ENCODE peak calls at places on chromosomes 5 and 9, in six cellular contexts. One of them, this sample, is unnamed.

GRCh38 chr9:13279284-13280162 is at the start of gene MPDZ:
- DNase-seq in kidney epithelial cell: no peak
- DNase-seq in fibroblast of lung: peak
- DNase-seq in AG04450: no peak
- DNase-seq in upper lobe of right lung: peak
- DNase-seq in neural crest cell: peak
- DNase-seq in this sample: peak

GRCh38 chr9:2281031-2281802 is 266.1 kb downstream of the SMARCA2 start:
- DNase-seq in upper lobe of right lung: no peak
- DNase-seq in neural crest cell: no peak
- DNase-seq in fibroblast of lung: no peak
- DNase-seq in kidney epithelial cell: no peak
- DNase-seq in AG04450: no peak
- DNase-seq in this sample: no peak

GRCh38 chr9:78982849-78983248 is 588.9 kb upstream of the TLE4 start:
- DNase-seq in kidney epithelial cell: peak
- DNase-seq in AG04450: no peak
- DNase-seq in fibroblast of lung: no peak
- DNase-seq in neural crest cell: no peak
- DNase-seq in upper lobe of right lung: no peak
- DNase-seq in this sample: no peak

GRCh38 chr9:98767915-98768314 is 28.4 kb downstream of the ANKS6 start:
- DNase-seq in kidney epithelial cell: no peak
- DNase-seq in upper lobe of right lung: no peak
- DNase-seq in AG04450: no peak
- DNase-seq in fibroblast of lung: no peak
- DNase-seq in neural crest cell: no peak
- DNase-seq in this sample: no peak

GRCh38 chr5:34789021-34789531 is 49.9 kb upstream of the TTC23L start:
- DNase-seq in upper lobe of right lung: no peak
- DNase-seq in neural crest cell: no peak
- DNase-seq in kidney epithelial cell: no peak
- DNase-seq in fibroblast of lung: peak
- DNase-seq in AG04450: no peak
- DNase-seq in this sample: no peak

GRCh38 chr9:78365979-78366697 is 69.2 kb downstream of the PSAT1 start:
- DNase-seq in upper lobe of right lung: no peak
- DNase-seq in neural crest cell: no peak
- DNase-seq in fibroblast of lung: peak
- DNase-seq in AG04450: no peak
- DNase-seq in kidney epithelial cell: no peak
- DNase-seq in this sample: no peak

GRCh38 chr9:20985851-20986600 is 45.4 kb downstream of the HACD4 start:
- DNase-seq in neural crest cell: no peak
- DNase-seq in kidney epithelial cell: no peak
- DNase-seq in AG04450: no peak
- DNase-seq in fibroblast of lung: no peak
- DNase-seq in upper lobe of right lung: no peak
- DNase-seq in this sample: no peak

GRCh38 chr5:82384025-82384750 is 106.0 kb upstream of the RPS23 start:
- DNase-seq in neural crest cell: no peak
- DNase-seq in upper lobe of right lung: no peak
- DNase-seq in kidney epithelial cell: no peak
- DNase-seq in fibroblast of lung: no peak
- DNase-seq in AG04450: no peak
- DNase-seq in this sample: no peak

GRCh38 chr5:94903719-94904118 is 285.2 kb downstream of the SLF1 start:
- DNase-seq in AG04450: no peak
- DNase-seq in neural crest cell: no peak
- DNase-seq in kidney epithelial cell: no peak
- DNase-seq in upper lobe of right lung: no peak
- DNase-seq in fibroblast of lung: peak
- DNase-seq in this sample: no peak

GRCh38 chr5:55101556-55102276 is 730 bp upstream of the GZMA start:
- DNase-seq in fibroblast of lung: no peak
- DNase-seq in kidney epithelial cell: no peak
- DNase-seq in upper lobe of right lung: no peak
- DNase-seq in AG04450: no peak
- DNase-seq in neural crest cell: no peak
- DNase-seq in this sample: no peak

GRCh38 chr5:173925449-173926071 is 37.4 kb downstream of the CPEB4 start:
- DNase-seq in upper lobe of right lung: no peak
- DNase-seq in fibroblast of lung: peak
- DNase-seq in AG04450: no peak
- DNase-seq in kidney epithelial cell: no peak
- DNase-seq in neural crest cell: peak
- DNase-seq in this sample: peak

GRCh38 chr5:175797521-175798038 is 73.8 kb upstream of the CPLX2 start:
- DNase-seq in AG04450: no peak
- DNase-seq in fibroblast of lung: no peak
- DNase-seq in upper lobe of right lung: no peak
- DNase-seq in neural crest cell: peak
- DNase-seq in kidney epithelial cell: no peak
- DNase-seq in this sample: no peak

GRCh38 chr9:87909310-87910041 is 8.3 kb upstream of the SPATA31C1 start:
- DNase-seq in fibroblast of lung: no peak
- DNase-seq in kidney epithelial cell: no peak
- DNase-seq in neural crest cell: no peak
- DNase-seq in AG04450: no peak
- DNase-seq in upper lobe of right lung: no peak
- DNase-seq in this sample: peak

GRCh38 chr9:125655691-125656410 is 51.2 kb downstream of the MAPKAP1 start:
- DNase-seq in upper lobe of right lung: no peak
- DNase-seq in AG04450: no peak
- DNase-seq in neural crest cell: no peak
- DNase-seq in fibroblast of lung: no peak
- DNase-seq in kidney epithelial cell: no peak
- DNase-seq in this sample: no peak

GRCh38 chr9:38117646-38118045 is 48.6 kb upstream of the SHB start:
- DNase-seq in kidney epithelial cell: no peak
- DNase-seq in upper lobe of right lung: peak
- DNase-seq in neural crest cell: no peak
- DNase-seq in fibroblast of lung: no peak
- DNase-seq in AG04450: no peak
- DNase-seq in this sample: no peak

GRCh38 chr5:96381526-96381925 is 51.5 kb downstream of the PCSK1 start:
- DNase-seq in neural crest cell: no peak
- DNase-seq in fibroblast of lung: no peak
- DNase-seq in kidney epithelial cell: no peak
- DNase-seq in upper lobe of right lung: no peak
- DNase-seq in AG04450: no peak
- DNase-seq in this sample: no peak

GRCh38 chr9:4837126-4837767 is 44.5 kb downstream of the RCL1 start:
- DNase-seq in upper lobe of right lung: no peak
- DNase-seq in neural crest cell: no peak
- DNase-seq in fibroblast of lung: peak
- DNase-seq in AG04450: no peak
- DNase-seq in kidney epithelial cell: no peak
- DNase-seq in this sample: no peak

GRCh38 chr9:23799521-23799920 is 26.5 kb downstream of the ELAVL2 start:
- DNase-seq in neural crest cell: no peak
- DNase-seq in fibroblast of lung: no peak
- DNase-seq in upper lobe of right lung: no peak
- DNase-seq in kidney epithelial cell: no peak
- DNase-seq in AG04450: no peak
- DNase-seq in this sample: no peak

GRCh38 chr5:72702881-72703434 is 113.5 kb upstream of the TNPO1 start:
- DNase-seq in AG04450: no peak
- DNase-seq in kidney epithelial cell: no peak
- DNase-seq in fibroblast of lung: no peak
- DNase-seq in upper lobe of right lung: no peak
- DNase-seq in neural crest cell: no peak
- DNase-seq in this sample: no peak

GRCh38 chr9:129322641-129323375 is 144.7 kb upstream of the IER5L start:
- DNase-seq in AG04450: no peak
- DNase-seq in upper lobe of right lung: peak
- DNase-seq in kidney epithelial cell: no peak
- DNase-seq in fibroblast of lung: no peak
- DNase-seq in neural crest cell: no peak
- DNase-seq in this sample: no peak

GRCh38 chr5:94983861-94984535 is 300.9 kb downstream of the MCTP1 start:
- DNase-seq in neural crest cell: no peak
- DNase-seq in upper lobe of right lung: no peak
- DNase-seq in kidney epithelial cell: no peak
- DNase-seq in AG04450: no peak
- DNase-seq in fibroblast of lung: peak
- DNase-seq in this sample: no peak

GRCh38 chr5:34597034-34597433 is 59.1 kb upstream of the RAI14 start:
- DNase-seq in upper lobe of right lung: no peak
- DNase-seq in neural crest cell: no peak
- DNase-seq in kidney epithelial cell: no peak
- DNase-seq in AG04450: no peak
- DNase-seq in fibroblast of lung: no peak
- DNase-seq in this sample: no peak

DNA sequence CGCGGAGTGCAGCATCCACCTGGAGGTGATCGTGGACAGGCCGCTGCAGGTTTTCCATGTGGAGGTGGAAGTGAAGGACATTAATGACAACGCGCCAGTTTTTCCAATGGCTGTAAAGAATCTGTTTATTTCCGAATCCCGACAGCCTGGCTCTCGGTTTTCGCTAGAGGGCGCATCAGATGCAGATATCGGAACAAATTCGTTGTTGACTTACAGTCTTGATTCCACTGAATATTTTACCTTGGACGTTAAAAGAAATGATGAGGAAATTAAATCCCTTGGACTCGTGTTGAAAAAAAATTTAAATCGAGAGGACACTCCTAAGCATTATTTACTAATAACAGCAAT is 611 bp downstream of the PCDHA3 start:
- DNase-seq in upper lobe of right lung: no peak
- DNase-seq in kidney epithelial cell: no peak
- DNase-seq in neural crest cell: no peak
- DNase-seq in fibroblast of lung: no peak
- DNase-seq in AG04450: no peak
- DNase-seq in this sample: no peak
- TF ChIP-seq CTCF in upper lobe of right lung: peak
- TF ChIP-seq CTCF in kidney epithelial cell: peak
- TF ChIP-seq CTCF in neural crest cell: peak
- TF ChIP-seq CTCF in fibroblast of lung: peak
- TF ChIP-seq CTCF in AG04450: peak
- TF ChIP-seq CTCF in this sample: peak

GRCh38 chr5:42745856-42746255 is 10.8 kb upstream of the CCDC152 start:
- DNase-seq in upper lobe of right lung: no peak
- DNase-seq in neural crest cell: no peak
- DNase-seq in kidney epithelial cell: no peak
- DNase-seq in fibroblast of lung: no peak
- DNase-seq in AG04450: no peak
- DNase-seq in this sample: no peak

GRCh38 chr5:42750507-42750906 is 6.1 kb upstream of the CCDC152 start:
- DNase-seq in kidney epithelial cell: no peak
- DNase-seq in neural crest cell: no peak
- DNase-seq in upper lobe of right lung: no peak
- DNase-seq in AG04450: no peak
- DNase-seq in fibroblast of lung: no peak
- DNase-seq in this sample: no peak

GRCh38 chr5:42749020-42749419 is 7.6 kb upstream of the CCDC152 start:
- DNase-seq in neural crest cell: no peak
- DNase-seq in fibroblast of lung: peak
- DNase-seq in AG04450: no peak
- DNase-seq in kidney epithelial cell: no peak
- DNase-seq in upper lobe of right lung: no peak
- DNase-seq in this sample: no peak

GRCh38 chr5:42740920-42741319 is 15.7 kb upstream of the CCDC152 start:
- DNase-seq in upper lobe of right lung: no peak
- DNase-seq in fibroblast of lung: no peak
- DNase-seq in kidney epithelial cell: no peak
- DNase-seq in neural crest cell: no peak
- DNase-seq in AG04450: no peak
- DNase-seq in this sample: no peak

GRCh38 chr5:42745426-42745825 is 11.2 kb upstream of the CCDC152 start:
- DNase-seq in neural crest cell: peak
- DNase-seq in fibroblast of lung: peak
- DNase-seq in AG04450: no peak
- DNase-seq in upper lobe of right lung: no peak
- DNase-seq in kidney epithelial cell: no peak
- DNase-seq in this sample: no peak
- TF ChIP-seq CTCF in neural crest cell: peak
- TF ChIP-seq CTCF in fibroblast of lung: peak
- TF ChIP-seq CTCF in AG04450: peak
- TF ChIP-seq CTCF in upper lobe of right lung: peak
- TF ChIP-seq CTCF in kidney epithelial cell: peak
- TF ChIP-seq CTCF in this sample: peak

GRCh38 chr5:78157001-78157400 is 137.5 kb downstream of the AP3B1 start:
- DNase-seq in neural crest cell: no peak
- DNase-seq in AG04450: no peak
- DNase-seq in upper lobe of right lung: no peak
- DNase-seq in kidney epithelial cell: no peak
- DNase-seq in fibroblast of lung: peak
- DNase-seq in this sample: no peak

GRCh38 chr5:78162253-78162862 is 132.1 kb downstream of the AP3B1 start:
- DNase-seq in neural crest cell: peak
- DNase-seq in kidney epithelial cell: peak
- DNase-seq in AG04450: no peak
- DNase-seq in fibroblast of lung: peak
- DNase-seq in upper lobe of right lung: no peak
- DNase-seq in this sample: no peak
- TF ChIP-seq CTCF in neural crest cell: peak
- TF ChIP-seq CTCF in kidney epithelial cell: peak
- TF ChIP-seq CTCF in AG04450: peak
- TF ChIP-seq CTCF in fibroblast of lung: peak
- TF ChIP-seq CTCF in upper lobe of right lung: peak
- TF ChIP-seq CTCF in this sample: peak

GRCh38 chr5:170986598-170986997 is 124.8 kb downstream of the RANBP17 start:
- DNase-seq in kidney epithelial cell: no peak
- DNase-seq in AG04450: no peak
- DNase-seq in neural crest cell: no peak
- DNase-seq in upper lobe of right lung: no peak
- DNase-seq in fibroblast of lung: peak
- DNase-seq in this sample: no peak
- TF ChIP-seq CTCF in kidney epithelial cell: peak
- TF ChIP-seq CTCF in AG04450: peak
- TF ChIP-seq CTCF in neural crest cell: no peak
- TF ChIP-seq CTCF in upper lobe of right lung: no peak
- TF ChIP-seq CTCF in fibroblast of lung: peak
- TF ChIP-seq CTCF in this sample: no peak

DNA sequence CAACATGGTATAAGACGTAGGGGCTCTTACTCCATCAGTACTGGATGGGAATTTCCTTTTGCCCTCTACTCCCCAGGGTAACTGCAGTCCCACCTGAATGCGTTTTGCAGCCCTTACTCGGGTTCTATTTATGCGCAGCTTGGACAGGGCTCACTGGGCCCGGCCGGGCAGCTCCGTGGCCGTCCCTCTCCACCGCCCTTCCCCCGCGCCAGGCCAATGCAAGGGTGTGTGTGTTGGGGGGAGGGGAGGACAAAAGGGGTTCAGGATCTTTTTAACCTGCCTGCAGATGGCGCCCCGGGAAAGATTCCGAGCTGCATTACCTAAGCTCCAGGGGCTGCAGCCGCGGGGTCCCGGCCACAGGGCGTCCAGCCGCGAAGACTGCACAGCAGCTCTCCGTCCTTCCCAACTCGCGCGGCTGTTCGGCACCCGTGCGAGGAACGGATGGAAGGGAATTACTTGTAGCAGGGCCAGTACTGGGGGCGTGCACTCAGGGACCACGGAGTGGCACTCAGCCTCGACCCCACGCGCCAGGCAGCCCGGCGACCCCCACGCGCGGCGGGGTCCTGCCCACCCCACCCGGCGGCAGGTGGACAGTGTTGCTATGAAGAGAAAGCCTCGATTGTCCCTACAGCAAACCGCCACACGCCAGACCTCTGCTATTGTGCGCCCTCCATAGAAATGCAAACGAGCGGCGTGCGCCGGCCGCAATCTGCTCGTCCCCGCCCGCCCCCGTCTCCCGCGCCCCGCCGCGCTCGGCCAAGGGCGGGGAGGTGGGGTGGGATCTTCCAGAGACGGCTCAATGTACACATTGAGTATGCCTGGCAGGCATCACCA is 966 bp upstream of the GADD45G start:
- DNase-seq in kidney epithelial cell: peak
- DNase-seq in fibroblast of lung: peak
- DNase-seq in upper lobe of right lung: peak
- DNase-seq in AG04450: no peak
- DNase-seq in neural crest cell: peak
- DNase-seq in this sample: peak
- TF ChIP-seq CTCF in kidney epithelial cell: peak
- TF ChIP-seq CTCF in fibroblast of lung: peak
- TF ChIP-seq CTCF in upper lobe of right lung: peak
- TF ChIP-seq CTCF in AG04450: peak
- TF ChIP-seq CTCF in neural crest cell: peak
- TF ChIP-seq CTCF in this sample: peak

This sample was measured in lower lobe of right lung.